ENCODE peak calls at places on chromosomes 16 and 17, in seven cellular contexts. Z is GM12878, Y is stomach, G is GM23338, R is HCT116, U is sigmoid colon, L is K562. J is an unnamed sample. For H3K36me3, the result is how much of the 10 kb centered on the place peaks cover.

GRCh38 chr17:6546069-6546718 is 10.2 kb downstream of the PITPNM3 start:
- DNase-seq in Y (no peak), Z (peak), U (no peak), L (no peak), G (no peak), R (no peak), J (no peak)

GRCh38 chr17:6815775-6816174 is 15.8 kb downstream of the TEKT1 start:
- DNase-seq in R (no peak), Z (no peak), Y (no peak), L (no peak), U (no peak), G (no peak), J (no peak)

GRCh38 chr17:49987290-49987585 is 7.8 kb downstream of the DLX3 start:
- DNase-seq in U (peak), Y (no peak), R (no peak), Z (no peak), L (no peak), G (peak), J (no peak)

GRCh38 chr17:3557768-3558583 is at the start of gene TRPV3:
- DNase-seq in Y (peak), L (peak), R (peak), U (no peak), G (no peak), Z (peak), J (no peak)

GRCh38 chr17:34902761-34903325 is 58.4 kb downstream of the CCT6B start:
- DNase-seq in Y (no peak), R (no peak), G (no peak), U (no peak), Z (no peak), L (no peak), J (no peak)

GRCh38 chr16:1137604-1138003 is 15.3 kb upstream of the CACNA1H start:
- DNase-seq in R (no peak), Y (no peak), Z (no peak), L (peak), G (no peak), U (no peak), J (no peak)

GRCh38 chr16:66740533-66740932 is 10.9 kb downstream of the DYNC1LI2 start:
- DNase-seq in Y (peak), U (no peak), G (no peak), L (peak), Z (no peak), R (no peak), J (no peak)

GRCh38 chr16:84700518-84701277 is 898 bp downstream of the USP10 start:
- DNase-seq in G (peak), L (peak), Z (no peak), R (no peak), Y (no peak), U (peak), J (no peak)

GRCh38 chr17:57868007-57868774 is 18.3 kb upstream of the MRPS23 start:
- DNase-seq in Y (peak), R (peak), Z (peak), U (peak), G (peak), L (peak), J (peak)

GRCh38 chr16:82456683-82457082 is 170.1 kb upstream of the CDH13 start:
- DNase-seq in U (no peak), Z (no peak), G (peak), Y (peak), R (peak), L (peak), J (peak)

GRCh38 chr17:4214142-4214541 is 49.6 kb downstream of the ANKFY1 start:
- DNase-seq in Y (no peak), Z (no peak), G (no peak), L (no peak), U (no peak), R (no peak), J (no peak)

GRCh38 chr16:29877266-29877961 is 14.4 kb upstream of the CDIPT start:
- DNase-seq in U (no peak), Y (no peak), G (peak), L (peak), Z (peak), R (peak), J (no peak)

GRCh38 chr17:8225813-8226535 is 15.6 kb upstream of the AURKB start:
- DNase-seq in Y (peak), L (peak), R (peak), U (no peak), G (peak), Z (peak), J (no peak)

GRCh38 chr16:57377080-57377841 is 5.0 kb downstream of the CX3CL1 start:
- DNase-seq in G (peak), R (no peak), U (no peak), L (no peak), Z (peak), Y (no peak), J (peak)

GRCh38 chr16:53816211-53816610 is 112.3 kb downstream of the FTO start:
- DNase-seq in G (no peak), R (no peak), U (no peak), L (no peak), Y (no peak), Z (no peak), J (peak)

GRCh38 chr16:71792176-71792575 is 16.5 kb downstream of the AP1G1 start:
- DNase-seq in Y (no peak), L (no peak), Z (no peak), G (no peak), R (no peak), U (no peak), J (no peak)

GRCh38 chr17:43787728-43788127 is 7.5 kb downstream of the CFAP97D1 start:
- DNase-seq in U (no peak), G (no peak), Y (no peak), Z (no peak), L (no peak), R (no peak), J (no peak)

GRCh38 chr17:43790311-43790940 is 10.2 kb downstream of the CFAP97D1 start:
- DNase-seq in Y (no peak), G (peak), U (no peak), L (no peak), Z (no peak), R (no peak), J (no peak)

GRCh38 chr17:43789482-43789881 is 9.2 kb downstream of the CFAP97D1 start:
- DNase-seq in Y (no peak), R (no peak), G (no peak), U (no peak), L (no peak), Z (no peak), J (no peak)

DNA sequence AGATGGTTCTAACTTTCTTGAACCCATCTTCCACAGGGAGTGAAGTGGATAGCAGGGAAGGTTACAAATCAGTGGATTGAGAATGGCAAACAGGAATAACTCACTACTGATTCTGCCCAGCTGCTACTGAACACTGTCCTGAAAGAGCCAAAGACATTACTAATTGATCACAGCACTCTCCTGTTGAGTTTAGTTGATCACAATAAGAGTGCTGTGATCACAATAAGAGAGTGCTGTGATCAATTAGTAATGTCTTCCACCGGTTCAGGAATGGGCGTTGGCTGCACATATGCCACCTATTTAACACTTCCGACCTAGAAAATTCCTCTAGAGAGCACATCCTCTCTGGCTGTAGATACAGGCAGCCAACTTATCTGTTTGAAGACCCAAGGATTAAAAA is 11.4 kb downstream of the CFAP97D1 start:
- DNase-seq in G (peak), U (no peak), R (peak), Z (no peak), Y (no peak), L (peak), J (no peak)
- TF ChIP-seq POLR2AphosphoS5 in G (no peak), U (no peak), R (peak), Z (no peak), Y (no peak), L (no peak), J (no peak)

GRCh38 chr17:1733047-1733357 is 8.5 kb downstream of the WDR81 start:
- DNase-seq in R (no peak), G (no peak), L (no peak), U (no peak), Z (no peak), Y (no peak), J (no peak)
- H3K36me3 ChIP-seq in R (under half), G (under half), L (under half), U (half or more), Z (under half), Y (half or more), J (under half)

GRCh38 chr17:81389585-81389984 is 5.7 kb upstream of the BAHCC1 start:
- DNase-seq in L (no peak), U (no peak), Z (no peak), Y (no peak), G (peak), R (no peak), J (no peak)

GRCh38 chr17:81388091-81388611 is 7.1 kb upstream of the BAHCC1 start:
- DNase-seq in Z (no peak), Y (no peak), R (no peak), U (no peak), L (no peak), G (no peak), J (no peak)

GRCh38 chr17:81387235-81388060 is 7.8 kb upstream of the BAHCC1 start:
- DNase-seq in G (peak), U (peak), Y (peak), Z (no peak), R (no peak), L (peak), J (no peak)

GRCh38 chr17:81390029-81390428 is 5.2 kb upstream of the BAHCC1 start:
- DNase-seq in Y (no peak), R (no peak), L (no peak), G (no peak), U (no peak), Z (no peak), J (no peak)

GRCh38 chr17:81388612-81389367 is 6.5 kb upstream of the BAHCC1 start:
- DNase-seq in G (peak), Z (no peak), Y (no peak), L (peak), R (no peak), U (no peak), J (no peak)
- TF ChIP-seq POLR2AphosphoS5 in G (no peak), Z (no peak), Y (no peak), L (peak), R (peak), U (peak), J (peak)

GRCh38 chr17:31580331-31581021 is 189.0 kb downstream of the RAB11FIP4 start:
- DNase-seq in R (no peak), U (no peak), G (no peak), L (no peak), Y (peak), Z (no peak), J (no peak)
- H3K36me3 ChIP-seq in R (under half), U (under half), G (under half), L (under half), Y (under half), Z (under half), J (under half)

DNA sequence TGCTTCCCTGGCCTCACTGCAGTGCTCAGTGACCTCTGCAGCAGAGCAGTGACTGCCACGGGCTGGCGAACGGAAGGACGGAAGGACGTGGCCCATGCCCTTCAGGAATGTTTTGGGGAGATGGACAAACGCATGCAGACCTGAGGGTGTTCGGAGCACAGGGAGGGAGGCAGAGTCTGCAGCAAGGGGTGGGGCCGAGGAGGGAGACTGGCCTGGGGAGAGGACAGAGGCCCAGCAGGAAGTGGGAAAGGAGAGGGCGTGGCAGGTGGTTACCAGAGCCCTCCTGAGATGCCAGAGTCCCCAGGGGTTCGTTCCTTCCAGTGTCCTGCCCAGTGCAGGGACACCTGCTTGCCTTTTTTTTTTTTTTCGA is 21.9 kb downstream of the ADORA2B start:
- DNase-seq in L (no peak), R (no peak), Y (no peak), Z (no peak), G (peak), U (peak), J (no peak)
- TF ChIP-seq POLR2AphosphoS5 in L (no peak), R (no peak), Y (no peak), Z (no peak), G (peak), U (no peak), J (no peak)

GRCh38 chr17:67150826-67151225 is 94.2 kb downstream of the HELZ start:
- DNase-seq in L (no peak), Y (no peak), U (no peak), G (no peak), R (no peak), Z (no peak), J (no peak)

GRCh38 chr17:67139784-67140665 is 95.7 kb downstream of the CACNG1 start:
- DNase-seq in Y (no peak), Z (no peak), U (no peak), G (peak), L (peak), R (no peak), J (no peak)

GRCh38 chr17:67148352-67148751 is 96.6 kb downstream of the HELZ start:
- DNase-seq in Y (no peak), U (no peak), G (no peak), L (no peak), Z (no peak), R (no peak), J (no peak)

GRCh38 chr17:67143318-67143717 is 99.0 kb downstream of the CACNG1 start:
- DNase-seq in U (no peak), Z (no peak), Y (no peak), G (no peak), L (no peak), R (no peak), J (no peak)

GRCh38 chr17:67145406-67145805 is 99.6 kb downstream of the HELZ start:
- DNase-seq in L (no peak), R (no peak), G (no peak), U (no peak), Y (no peak), Z (no peak), J (no peak)
- H3K36me3 ChIP-seq in L (half or more), R (under half), G (under half), U (half or more), Y (half or more), Z (under half), J (under half)

DNA sequence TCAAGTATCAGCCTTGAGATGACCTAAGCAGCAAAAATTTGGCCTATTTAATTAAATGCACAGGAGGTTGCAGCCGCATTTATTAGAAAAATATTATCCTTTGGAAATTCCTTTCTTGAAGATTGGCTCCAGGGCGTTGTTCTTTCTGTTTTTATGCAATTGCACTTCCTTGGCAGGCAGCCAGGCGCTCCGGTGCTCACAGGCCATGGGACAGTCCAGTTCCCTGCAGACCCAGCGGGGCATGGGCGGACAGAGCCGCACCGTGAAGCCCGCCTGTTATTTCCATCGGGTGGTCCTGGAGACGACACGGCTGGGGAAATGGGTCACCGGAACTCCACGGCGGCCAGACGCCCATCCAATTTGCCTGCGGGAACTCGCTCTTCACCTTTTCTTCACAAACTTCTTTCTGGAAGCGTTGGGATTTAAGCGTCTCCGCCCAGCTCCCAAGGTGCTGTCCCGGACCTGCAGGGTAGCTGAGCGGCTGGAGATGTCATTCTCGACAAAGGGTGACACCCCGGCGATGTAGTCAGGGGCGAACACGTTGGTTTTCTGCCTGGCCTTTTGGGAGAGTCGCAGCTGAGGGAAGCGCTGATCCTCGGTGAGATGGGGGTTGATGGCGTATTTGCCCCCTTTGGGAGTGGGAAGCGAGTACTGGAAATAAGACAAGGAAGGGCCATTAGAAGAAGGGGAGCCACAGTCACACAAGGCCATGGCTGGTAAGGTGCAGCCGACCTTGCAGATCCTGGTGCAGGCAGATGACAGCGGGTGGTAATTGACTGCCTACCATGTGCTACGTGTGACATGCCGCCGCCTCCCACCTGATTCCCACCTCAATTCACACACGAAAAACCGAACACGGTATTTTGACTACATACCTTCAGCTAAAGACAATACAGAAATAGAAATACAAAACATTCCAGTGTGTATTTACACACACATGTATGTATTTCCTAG is 12.5 kb downstream of the NOB1 start:
- DNase-seq in L (no peak), Z (no peak), U (peak), G (no peak), Y (peak), R (no peak), J (peak)
- TF ChIP-seq POLR2AphosphoS5 in L (no peak), Z (no peak), U (peak), G (no peak), Y (no peak), R (no peak), J (no peak)

GRCh38 chr17:38400286-38400685 is 28.0 kb upstream of the ARHGAP23 start:
- DNase-seq in Z (no peak), G (no peak), L (no peak), U (no peak), R (no peak), Y (no peak), J (no peak)
- H3K36me3 ChIP-seq in Z (under half), G (under half), L (under half), U (half or more), R (under half), Y (half or more), J (under half)